ENCODE peak calls at places on chromosomes 11 and 22, in six cellular contexts. One of them, this sample, is unnamed.

GRCh38 chr11:65468874-65469333 is 29.9 kb upstream of the MALAT1 start:
- DNase-seq in DMS53: peak
- DNase-seq in cardiac fibroblast: peak
- DNase-seq in epithelial cell of proximal tubule: no peak
- DNase-seq in suprapubic skin: peak
- DNase-seq in activated T-cell treated with anti-CD3 and anti-CD28 coated beads for 24 hours: no peak
- DNase-seq in this sample: peak

GRCh38 chr22:45582236-45582954 is 79.7 kb downstream of the FBLN1 start:
- DNase-seq in DMS53: no peak
- DNase-seq in cardiac fibroblast: no peak
- DNase-seq in epithelial cell of proximal tubule: no peak
- DNase-seq in suprapubic skin: no peak
- DNase-seq in activated T-cell treated with anti-CD3 and anti-CD28 coated beads for 24 hours: no peak
- DNase-seq in this sample: no peak

GRCh38 chr11:44094260-44094868 is 1.1 kb upstream of the EXT2 start:
- DNase-seq in DMS53: peak
- DNase-seq in cardiac fibroblast: peak
- DNase-seq in epithelial cell of proximal tubule: no peak
- DNase-seq in suprapubic skin: peak
- DNase-seq in activated T-cell treated with anti-CD3 and anti-CD28 coated beads for 24 hours: peak
- DNase-seq in this sample: peak

GRCh38 chr11:58059011-58059358 is 28.2 kb downstream of the OR6Q1 start:
- DNase-seq in DMS53: no peak
- DNase-seq in cardiac fibroblast: peak
- DNase-seq in epithelial cell of proximal tubule: peak
- DNase-seq in suprapubic skin: no peak
- DNase-seq in activated T-cell treated with anti-CD3 and anti-CD28 coated beads for 24 hours: no peak
- DNase-seq in this sample: no peak

GRCh38 chr11:12182650-12183511 is 72.5 kb downstream of the MICAL2 start:
- DNase-seq in DMS53: peak
- DNase-seq in cardiac fibroblast: peak
- DNase-seq in epithelial cell of proximal tubule: peak
- DNase-seq in suprapubic skin: no peak
- DNase-seq in activated T-cell treated with anti-CD3 and anti-CD28 coated beads for 24 hours: no peak
- DNase-seq in this sample: no peak

GRCh38 chr11:124872741-124873140 is 7.5 kb downstream of the ROBO3 start:
- DNase-seq in DMS53: no peak
- DNase-seq in cardiac fibroblast: no peak
- DNase-seq in epithelial cell of proximal tubule: no peak
- DNase-seq in suprapubic skin: no peak
- DNase-seq in activated T-cell treated with anti-CD3 and anti-CD28 coated beads for 24 hours: no peak
- DNase-seq in this sample: no peak

GRCh38 chr22:29470159-29470855 is 9.7 kb upstream of the NEFH start:
- DNase-seq in DMS53: peak
- DNase-seq in cardiac fibroblast: peak
- DNase-seq in epithelial cell of proximal tubule: no peak
- DNase-seq in suprapubic skin: no peak
- DNase-seq in activated T-cell treated with anti-CD3 and anti-CD28 coated beads for 24 hours: peak
- DNase-seq in this sample: peak

GRCh38 chr22:30104501-30105156 is 24.4 kb downstream of the HORMAD2 start:
- DNase-seq in DMS53: no peak
- DNase-seq in cardiac fibroblast: peak
- DNase-seq in epithelial cell of proximal tubule: no peak
- DNase-seq in suprapubic skin: no peak
- DNase-seq in activated T-cell treated with anti-CD3 and anti-CD28 coated beads for 24 hours: no peak
- DNase-seq in this sample: peak

GRCh38 chr11:131998020-131998419 is 627.6 kb downstream of the NTM start:
- DNase-seq in DMS53: no peak
- DNase-seq in cardiac fibroblast: no peak
- DNase-seq in epithelial cell of proximal tubule: no peak
- DNase-seq in suprapubic skin: no peak
- DNase-seq in activated T-cell treated with anti-CD3 and anti-CD28 coated beads for 24 hours: no peak
- DNase-seq in this sample: no peak

GRCh38 chr11:70595016-70595415 is 196.7 kb downstream of the CTTN start:
- DNase-seq in DMS53: no peak
- DNase-seq in cardiac fibroblast: no peak
- DNase-seq in epithelial cell of proximal tubule: no peak
- DNase-seq in suprapubic skin: no peak
- DNase-seq in activated T-cell treated with anti-CD3 and anti-CD28 coated beads for 24 hours: no peak
- DNase-seq in this sample: no peak